ENCODE peak calls at places on chromosomes 6 and 20, in five cellular contexts. M is activated CD4-positive, alpha-beta T cell treated with anti-CD3 and anti-CD28 coated beads, Interleukin-2, amount 10 ng/mL, durations not matched to agents 24 days and 14 days; L is naive thymus-derived CD8-positive, alpha-beta T cell; I is activated naive CD4-positive, alpha-beta T cell treated with Interleukin-2 at 50 U/mL for 16 hours; S is T-helper 1 cell. B is an unnamed sample.

GRCh38 chr6:39251406-39251805 is 22.1 kb upstream of the KCNK5 start:
- DNase-seq in M (no peak), L (no peak), I (no peak), S (no peak), B (no peak)

GRCh38 chr6:136751478-136751956 is 40.8 kb downstream of the MAP3K5 start:
- DNase-seq in M (peak), L (peak), I (no peak), S (peak), B (peak)

GRCh38 chr6:164911151-164911550 is 398.3 kb downstream of the C6orf118 start:
- DNase-seq in M (no peak), L (no peak), I (no peak), S (no peak), B (no peak)

GRCh38 chr6:50850860-50851259 is 32.2 kb downstream of the TFAP2B start:
- DNase-seq in M (no peak), L (no peak), I (no peak), S (no peak), B (no peak)

GRCh38 chr6:159852877-159853276 is 37.9 kb upstream of the MAS1 start:
- DNase-seq in M (peak), L (peak), I (no peak), S (peak), B (no peak)

GRCh38 chr6:100472674-100473073 is 8.0 kb upstream of the SIM1 start:
- DNase-seq in M (peak), L (no peak), I (peak), S (peak), B (peak)

GRCh38 chr6:57324538-57324937 is 7.1 kb downstream of the PRIM2 start:
- DNase-seq in M (no peak), L (peak), I (no peak), S (peak), B (no peak)

GRCh38 chr20:15619816-15620215 is 953.4 kb downstream of the KIF16B start:
- DNase-seq in M (no peak), L (no peak), I (no peak), S (no peak), B (no peak)

GRCh38 chr6:110874880-110875547 is 429 bp downstream of the AMD1 start:
- DNase-seq in M (peak), L (no peak), I (peak), S (no peak), B (peak)

GRCh38 chr6:445571-446417 is 54.2 kb downstream of the IRF4 start:
- DNase-seq in M (no peak), L (no peak), I (no peak), S (no peak), B (no peak)

GRCh38 chr6:13641315-13641714 is 26.2 kb downstream of the NOL7 start:
- DNase-seq in M (no peak), L (no peak), I (no peak), S (no peak), B (no peak)

GRCh38 chr20:47675190-47676142 is 109.8 kb downstream of the SULF2 start:
- DNase-seq in M (no peak), L (no peak), I (no peak), S (no peak), B (peak)

GRCh38 chr6:98239057-98239456 is 595.3 kb upstream of the POU3F2 start:
- DNase-seq in M (no peak), L (no peak), I (no peak), S (no peak), B (no peak)

GRCh38 chr6:39256294-39256693 is 27.0 kb upstream of the KCNK5 start:
- DNase-seq in M (no peak), L (no peak), I (no peak), S (no peak), B (no peak)

GRCh38 chr6:104601008-104601745 is 258.5 kb downstream of the HACE1 start:
- DNase-seq in M (no peak), L (no peak), I (no peak), S (no peak), B (no peak)

GRCh38 chr20:19885981-19886665 is 128.1 kb downstream of the RIN2 start:
- DNase-seq in M (no peak), L (no peak), I (no peak), S (no peak), B (no peak)

GRCh38 chr6:15309611-15310283 is 63.9 kb downstream of the JARID2 start:
- DNase-seq in M (no peak), L (no peak), I (no peak), S (no peak), B (no peak)

GRCh38 chr6:77092971-77093370 is 370.3 kb downstream of the HTR1B start:
- DNase-seq in M (no peak), L (no peak), I (no peak), S (no peak), B (no peak)